ENCODE peak calls at places on chromosomes 4 and X, in seven cellular contexts. One of them, this sample, is unnamed.

GRCh38 chr4:77159798-77160197 is 2.8 kb downstream of the CCNG2 start:
- DNase-seq in K562: no peak
- DNase-seq in tibial artery: no peak
- DNase-seq in tibial nerve: no peak
- DNase-seq in right cardiac atrium: no peak
- DNase-seq in lung: no peak
- DNase-seq in naive thymus-derived CD4-positive, alpha-beta T cell: no peak
- DNase-seq in this sample: no peak

GRCh38 chr4:8198206-8198905 is 734 bp upstream of the SH3TC1 start:
- DNase-seq in K562: no peak
- DNase-seq in tibial artery: no peak
- DNase-seq in tibial nerve: no peak
- DNase-seq in right cardiac atrium: peak; percentile 70
- DNase-seq in lung: no peak
- DNase-seq in naive thymus-derived CD4-positive, alpha-beta T cell: no peak
- DNase-seq in this sample: no peak

GRCh38 chr4:186216465-186217024 is 10.8 kb upstream of the KLKB1 start:
- DNase-seq in K562: no peak
- DNase-seq in tibial artery: no peak
- DNase-seq in tibial nerve: no peak
- DNase-seq in right cardiac atrium: no peak
- DNase-seq in lung: no peak
- DNase-seq in naive thymus-derived CD4-positive, alpha-beta T cell: no peak
- DNase-seq in this sample: no peak

GRCh38 chr4:3196670-3197359 is 52.1 kb upstream of the MSANTD1 start:
- DNase-seq in K562: no peak
- DNase-seq in tibial artery: no peak
- DNase-seq in tibial nerve: no peak
- DNase-seq in right cardiac atrium: no peak
- DNase-seq in lung: no peak
- DNase-seq in naive thymus-derived CD4-positive, alpha-beta T cell: peak; percentile 27
- DNase-seq in this sample: no peak

GRCh38 chr4:7868892-7869471 is 70.7 kb downstream of the AFAP1 start:
- DNase-seq in K562: no peak
- DNase-seq in tibial artery: no peak
- DNase-seq in tibial nerve: no peak
- DNase-seq in right cardiac atrium: no peak
- DNase-seq in lung: no peak
- DNase-seq in naive thymus-derived CD4-positive, alpha-beta T cell: no peak
- DNase-seq in this sample: no peak

GRCh38 chr4:104487105-104487504 is 7.6 kb downstream of the CXXC4 start:
- DNase-seq in K562: no peak
- DNase-seq in tibial artery: no peak
- DNase-seq in tibial nerve: no peak
- DNase-seq in right cardiac atrium: no peak
- DNase-seq in lung: no peak
- DNase-seq in naive thymus-derived CD4-positive, alpha-beta T cell: no peak
- DNase-seq in this sample: no peak

GRCh38 chr4:2803624-2804448 is 11.0 kb downstream of the SH3BP2 start:
- DNase-seq in K562: peak; percentile 59
- DNase-seq in tibial artery: peak; percentile 65
- DNase-seq in tibial nerve: no peak
- DNase-seq in right cardiac atrium: peak; percentile 70
- DNase-seq in lung: no peak
- DNase-seq in naive thymus-derived CD4-positive, alpha-beta T cell: no peak
- DNase-seq in this sample: peak; percentile 68

GRCh38 chrX:12973561-12974216 is 1.2 kb upstream of the TMSB4X start:
- DNase-seq in K562: no peak
- DNase-seq in tibial artery: peak; percentile 70
- DNase-seq in tibial nerve: no peak
- DNase-seq in right cardiac atrium: peak; percentile 69
- DNase-seq in lung: peak; percentile 38
- DNase-seq in naive thymus-derived CD4-positive, alpha-beta T cell: peak; percentile 54
- DNase-seq in this sample: no peak

GRCh38 chr4:35652197-35652596 is 592.1 kb downstream of the ARAP2 start:
- DNase-seq in K562: no peak
- DNase-seq in tibial artery: no peak
- DNase-seq in tibial nerve: no peak
- DNase-seq in right cardiac atrium: no peak
- DNase-seq in lung: no peak
- DNase-seq in naive thymus-derived CD4-positive, alpha-beta T cell: no peak
- DNase-seq in this sample: no peak

GRCh38 chr4:10832989-10833635 is 148.5 kb upstream of the CLNK start:
- DNase-seq in K562: no peak
- DNase-seq in tibial artery: no peak
- DNase-seq in tibial nerve: no peak
- DNase-seq in right cardiac atrium: no peak
- DNase-seq in lung: no peak
- DNase-seq in naive thymus-derived CD4-positive, alpha-beta T cell: no peak
- DNase-seq in this sample: no peak

GRCh38 chr4:110171981-110172380 is 26.4 kb downstream of the ELOVL6 start:
- DNase-seq in K562: no peak
- DNase-seq in tibial artery: no peak
- DNase-seq in tibial nerve: no peak
- DNase-seq in right cardiac atrium: no peak
- DNase-seq in lung: no peak
- DNase-seq in naive thymus-derived CD4-positive, alpha-beta T cell: no peak
- DNase-seq in this sample: no peak

GRCh38 chrX:73577368-73577767 is 14.4 kb downstream of the CHIC1 start:
- DNase-seq in K562: no peak
- DNase-seq in tibial artery: no peak
- DNase-seq in tibial nerve: no peak
- DNase-seq in right cardiac atrium: no peak
- DNase-seq in lung: no peak
- DNase-seq in naive thymus-derived CD4-positive, alpha-beta T cell: no peak
- DNase-seq in this sample: no peak

GRCh38 chr4:64539234-64539849 is 130.1 kb upstream of the TECRL start:
- DNase-seq in K562: peak; percentile 39
- DNase-seq in tibial artery: no peak
- DNase-seq in tibial nerve: no peak
- DNase-seq in right cardiac atrium: no peak
- DNase-seq in lung: peak; percentile 45
- DNase-seq in naive thymus-derived CD4-positive, alpha-beta T cell: no peak
- DNase-seq in this sample: no peak

GRCh38 chr4:622996-623913 is 2.1 kb upstream of the PDE6B start:
- DNase-seq in K562: no peak
- DNase-seq in tibial artery: peak; percentile 58
- DNase-seq in tibial nerve: no peak
- DNase-seq in right cardiac atrium: no peak
- DNase-seq in lung: no peak
- DNase-seq in naive thymus-derived CD4-positive, alpha-beta T cell: no peak
- DNase-seq in this sample: no peak

GRCh38 chr4:120821986-120822385 is 100.5 kb downstream of the PRDM5 start:
- DNase-seq in K562: no peak
- DNase-seq in tibial artery: no peak
- DNase-seq in tibial nerve: no peak
- DNase-seq in right cardiac atrium: peak; percentile 57
- DNase-seq in lung: no peak
- DNase-seq in naive thymus-derived CD4-positive, alpha-beta T cell: no peak
- DNase-seq in this sample: no peak

GRCh38 chr4:147987252-147987651 is 255.4 kb downstream of the ARHGAP10 start:
- DNase-seq in K562: no peak
- DNase-seq in tibial artery: no peak
- DNase-seq in tibial nerve: no peak
- DNase-seq in right cardiac atrium: no peak
- DNase-seq in lung: no peak
- DNase-seq in naive thymus-derived CD4-positive, alpha-beta T cell: no peak
- DNase-seq in this sample: no peak

GRCh38 chr4:162075691-162076090 is 88.1 kb downstream of the FSTL5 start:
- DNase-seq in K562: no peak
- DNase-seq in tibial artery: no peak
- DNase-seq in tibial nerve: no peak
- DNase-seq in right cardiac atrium: no peak
- DNase-seq in lung: no peak
- DNase-seq in naive thymus-derived CD4-positive, alpha-beta T cell: no peak
- DNase-seq in this sample: no peak

GRCh38 chr4:14621731-14622459 is 380.4 kb upstream of the CPEB2 start:
- DNase-seq in K562: no peak
- DNase-seq in tibial artery: no peak
- DNase-seq in tibial nerve: no peak
- DNase-seq in right cardiac atrium: peak; percentile 33
- DNase-seq in lung: no peak
- DNase-seq in naive thymus-derived CD4-positive, alpha-beta T cell: no peak
- DNase-seq in this sample: no peak

GRCh38 chr4:130668859-130669258 is 1572.9 kb downstream of the C4orf33 start:
- DNase-seq in K562: no peak
- DNase-seq in tibial artery: no peak
- DNase-seq in tibial nerve: no peak
- DNase-seq in right cardiac atrium: no peak
- DNase-seq in lung: no peak
- DNase-seq in naive thymus-derived CD4-positive, alpha-beta T cell: no peak
- DNase-seq in this sample: no peak

GRCh38 chr4:156378053-156378665 is 424.5 kb upstream of the CTSO start:
- DNase-seq in K562: no peak
- DNase-seq in tibial artery: no peak
- DNase-seq in tibial nerve: no peak
- DNase-seq in right cardiac atrium: no peak
- DNase-seq in lung: no peak
- DNase-seq in naive thymus-derived CD4-positive, alpha-beta T cell: no peak
- DNase-seq in this sample: no peak

GRCh38 chr4:114208747-114209146 is 229.3 kb upstream of the ARSJ start:
- DNase-seq in K562: no peak
- DNase-seq in tibial artery: no peak
- DNase-seq in tibial nerve: no peak
- DNase-seq in right cardiac atrium: no peak
- DNase-seq in lung: no peak
- DNase-seq in naive thymus-derived CD4-positive, alpha-beta T cell: no peak
- DNase-seq in this sample: no peak

GRCh38 chr4:123651127-123651526 is 254.5 kb downstream of the SPRY1 start:
- DNase-seq in K562: no peak
- DNase-seq in tibial artery: no peak
- DNase-seq in tibial nerve: no peak
- DNase-seq in right cardiac atrium: no peak
- DNase-seq in lung: no peak
- DNase-seq in naive thymus-derived CD4-positive, alpha-beta T cell: no peak
- DNase-seq in this sample: no peak
- H3K27ac ChIP-seq in K562: no peak overlapping the region
- H3K27ac ChIP-seq in tibial artery: peak overlapping the region; percentile 78
- H3K27ac ChIP-seq in tibial nerve: no peak overlapping the region
- H3K27ac ChIP-seq in right cardiac atrium: no peak overlapping the region
- H3K27ac ChIP-seq in lung: no peak overlapping the region
- H3K27ac ChIP-seq in naive thymus-derived CD4-positive, alpha-beta T cell: no peak overlapping the region
- H3K27ac ChIP-seq in this sample: peak overlapping the region; percentile 79

GRCh38 chr4:139764686-139765085 is 99.1 kb downstream of the MGST2 start:
- DNase-seq in K562: no peak
- DNase-seq in tibial artery: no peak
- DNase-seq in tibial nerve: no peak
- DNase-seq in right cardiac atrium: peak; percentile 54
- DNase-seq in lung: no peak
- DNase-seq in naive thymus-derived CD4-positive, alpha-beta T cell: no peak
- DNase-seq in this sample: no peak
- H3K4me1 ChIP-seq in K562: no peaks in the 10 kb centered on the region
- H3K4me1 ChIP-seq in tibial artery: peaks cover 24% of the 10 kb centered on the region
- H3K4me1 ChIP-seq in tibial nerve: no peaks in the 10 kb centered on the region
- H3K4me1 ChIP-seq in right cardiac atrium: peaks cover 9% of the 10 kb centered on the region
- H3K4me1 ChIP-seq in lung: peaks cover 14% of the 10 kb centered on the region
- H3K4me1 ChIP-seq in naive thymus-derived CD4-positive, alpha-beta T cell: no peaks in the 10 kb centered on the region
- H3K4me1 ChIP-seq in this sample: peaks cover 62% of the 10 kb centered on the region

GRCh38 chr4:39821951-39822350 is 124.0 kb downstream of the UBE2K start:
- DNase-seq in K562: no peak
- DNase-seq in tibial artery: no peak
- DNase-seq in tibial nerve: no peak
- DNase-seq in right cardiac atrium: no peak
- DNase-seq in lung: no peak
- DNase-seq in naive thymus-derived CD4-positive, alpha-beta T cell: no peak
- DNase-seq in this sample: no peak

GRCh38 chr4:39823193-39823592 is 125.3 kb downstream of the UBE2K start:
- DNase-seq in K562: no peak
- DNase-seq in tibial artery: no peak
- DNase-seq in tibial nerve: no peak
- DNase-seq in right cardiac atrium: no peak
- DNase-seq in lung: no peak
- DNase-seq in naive thymus-derived CD4-positive, alpha-beta T cell: no peak
- DNase-seq in this sample: no peak

GRCh38 chr4:39825090-39825489 is 127.2 kb downstream of the UBE2K start:
- DNase-seq in K562: no peak
- DNase-seq in tibial artery: no peak
- DNase-seq in tibial nerve: no peak
- DNase-seq in right cardiac atrium: no peak
- DNase-seq in lung: no peak
- DNase-seq in naive thymus-derived CD4-positive, alpha-beta T cell: no peak
- DNase-seq in this sample: no peak

GRCh38 chr4:39818646-39819045 is 120.7 kb downstream of the UBE2K start:
- DNase-seq in K562: no peak
- DNase-seq in tibial artery: no peak
- DNase-seq in tibial nerve: no peak
- DNase-seq in right cardiac atrium: no peak
- DNase-seq in lung: no peak
- DNase-seq in naive thymus-derived CD4-positive, alpha-beta T cell: no peak
- DNase-seq in this sample: no peak

DNA sequence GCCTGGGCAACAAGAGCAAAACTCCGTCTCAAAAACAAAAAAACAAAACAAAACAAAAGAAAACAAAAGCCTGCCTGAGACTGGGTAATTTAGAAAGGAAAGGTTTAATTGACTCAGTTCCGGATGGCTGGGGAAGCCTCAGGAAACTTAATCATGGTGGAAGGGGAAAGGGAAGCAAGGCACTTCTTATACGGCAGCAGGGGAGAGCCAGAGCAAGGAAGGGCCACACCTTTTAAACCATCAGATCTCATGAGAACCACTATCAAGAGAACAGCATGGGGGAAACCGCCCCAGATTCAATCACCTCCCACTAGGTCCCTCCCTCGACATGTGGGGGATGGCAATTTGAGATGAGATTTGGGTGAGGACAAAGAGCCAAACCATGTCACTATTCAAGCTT is 122.2 kb downstream of the UBE2K start:
- DNase-seq in K562: no peak
- DNase-seq in tibial artery: no peak
- DNase-seq in tibial nerve: no peak
- DNase-seq in right cardiac atrium: no peak
- DNase-seq in lung: no peak
- DNase-seq in naive thymus-derived CD4-positive, alpha-beta T cell: no peak
- DNase-seq in this sample: no peak
- H3K27ac ChIP-seq in K562: no peak overlapping the region
- H3K27ac ChIP-seq in tibial artery: no peak overlapping the region
- H3K27ac ChIP-seq in tibial nerve: no peak overlapping the region
- H3K27ac ChIP-seq in right cardiac atrium: no peak overlapping the region
- H3K27ac ChIP-seq in lung: no peak overlapping the region
- H3K27ac ChIP-seq in naive thymus-derived CD4-positive, alpha-beta T cell: no peak overlapping the region
- H3K27ac ChIP-seq in this sample: no peak overlapping the region

DNA sequence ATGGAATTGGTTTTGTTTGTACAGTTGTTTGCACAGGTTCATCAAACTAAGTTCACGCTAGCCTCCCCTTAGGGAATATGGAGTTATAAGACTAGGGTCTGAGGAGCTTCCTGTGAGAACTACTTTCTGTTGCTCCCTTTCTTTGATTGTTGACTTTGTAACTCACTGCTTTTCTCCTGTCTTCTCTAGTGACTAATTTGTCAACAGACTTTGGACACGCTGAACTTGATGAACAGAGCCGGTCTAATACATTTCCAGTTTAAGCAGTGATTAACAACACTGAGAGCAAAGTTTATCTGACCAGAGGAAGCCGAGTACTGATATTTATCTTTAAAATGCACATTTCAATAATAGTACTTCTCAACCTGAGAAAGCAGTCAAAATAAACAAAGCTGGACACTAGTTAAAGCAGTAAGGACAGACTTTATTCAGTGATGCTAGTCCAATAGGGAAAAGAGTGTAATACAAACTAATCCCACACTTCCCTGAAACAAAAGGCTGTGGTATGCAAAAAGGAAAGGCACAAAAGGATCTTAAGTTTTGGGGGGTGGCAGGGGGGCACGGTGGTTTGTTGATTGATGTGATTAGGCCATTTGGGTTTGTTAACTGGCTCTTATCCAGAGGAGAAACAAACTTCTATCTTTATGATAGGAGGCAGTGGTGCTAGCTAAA is 2.7 kb upstream of the NUDT9 start:
- DNase-seq in K562: no peak
- DNase-seq in tibial artery: no peak
- DNase-seq in tibial nerve: no peak
- DNase-seq in right cardiac atrium: no peak
- DNase-seq in lung: no peak
- DNase-seq in naive thymus-derived CD4-positive, alpha-beta T cell: no peak
- DNase-seq in this sample: no peak
- H3K4me1 ChIP-seq in K562: peaks cover 13% of the 10 kb centered on the region
- H3K4me1 ChIP-seq in tibial artery: peaks cover 9% of the 10 kb centered on the region
- H3K4me1 ChIP-seq in tibial nerve: no peaks in the 10 kb centered on the region
- H3K4me1 ChIP-seq in right cardiac atrium: peaks cover 2% of the 10 kb centered on the region
- H3K4me1 ChIP-seq in lung: peaks cover 2% of the 10 kb centered on the region
- H3K4me1 ChIP-seq in naive thymus-derived CD4-positive, alpha-beta T cell: peaks cover 17% of the 10 kb centered on the region
- H3K4me1 ChIP-seq in this sample: peaks cover 5% of the 10 kb centered on the region